ENCODE peak calls at places on chromosome 5, in ten cellular contexts. A is tibial artery, O is fibroblast of lung, D is kidney epithelial cell, J is foreskin fibroblast, G is PC-3, U is A549, F is upper lobe of right lung, H is ovary, K is PC-9. X is an unnamed sample.

GRCh38 chr5:133240425-133241091 is 188.7 kb downstream of the HSPA4 start:
- DNase-seq in A (peak), O (peak), D (peak), J (peak), G (peak), U (peak), F (no peak), H (no peak), K (peak), X (peak)

GRCh38 chr5:107365355-107366109 is 305.2 kb downstream of the EFNA5 start:
- DNase-seq in A (no peak), O (no peak), D (peak), J (no peak), G (peak), U (peak), F (no peak), H (no peak), K (no peak), X (peak)

GRCh38 chr5:122458278-122458872 is 146.3 kb downstream of the SNCAIP start:
- DNase-seq in A (no peak), O (peak), D (no peak), J (peak), G (peak), U (peak), F (no peak), H (no peak), K (no peak), X (no peak)

GRCh38 chr5:143030349-143030748 is 260.2 kb downstream of the ARHGAP26 start:
- DNase-seq in A (no peak), O (no peak), D (no peak), J (no peak), G (no peak), U (no peak), F (no peak), H (no peak), K (no peak), X (no peak)

GRCh38 chr5:32964246-32964645 is 253.1 kb downstream of the NPR3 start:
- DNase-seq in A (no peak), O (no peak), D (no peak), J (peak), G (no peak), U (no peak), F (no peak), H (no peak), K (no peak), X (no peak)

GRCh38 chr5:127930311-127930710 is 153.3 kb upstream of the SLC12A2 start:
- DNase-seq in A (no peak), O (no peak), D (peak), J (peak), G (peak), U (peak), F (no peak), H (no peak), K (peak), X (no peak)

GRCh38 chr5:144068926-144069325 is 101.5 kb downstream of the YIPF5 start:
- DNase-seq in A (no peak), O (no peak), D (no peak), J (no peak), G (no peak), U (no peak), F (no peak), H (no peak), K (no peak), X (no peak)

GRCh38 chr5:40405230-40405629 is 274.5 kb upstream of the PTGER4 start:
- DNase-seq in A (no peak), O (peak), D (no peak), J (peak), G (peak), U (peak), F (no peak), H (no peak), K (no peak), X (no peak)

GRCh38 chr5:181235323-181235688 is 8.4 kb downstream of the RACK1 start:
- DNase-seq in A (no peak), O (no peak), D (no peak), J (no peak), G (no peak), U (no peak), F (no peak), H (no peak), K (no peak), X (no peak)

GRCh38 chr5:368162-369084 is 46.9 kb downstream of the AHRR start:
- DNase-seq in A (no peak), O (peak), D (no peak), J (peak), G (no peak), U (no peak), F (peak), H (no peak), K (no peak), X (peak)

GRCh38 chr5:53403758-53404157 is 76.7 kb upstream of the FST start:
- DNase-seq in A (no peak), O (peak), D (no peak), J (peak), G (no peak), U (no peak), F (no peak), H (no peak), K (no peak), X (no peak)

GRCh38 chr5:64693636-64694035 is 3.3 kb downstream of the SHISAL2B start:
- DNase-seq in A (no peak), O (no peak), D (peak), J (peak), G (peak), U (no peak), F (no peak), H (no peak), K (no peak), X (no peak)

GRCh38 chr5:171264842-171265241 is 44.2 kb upstream of the TLX3 start:
- DNase-seq in A (no peak), O (no peak), D (no peak), J (no peak), G (no peak), U (no peak), F (no peak), H (no peak), K (no peak), X (no peak)

GRCh38 chr5:5314626-5315025 is 107.9 kb upstream of the ICE1 start:
- DNase-seq in A (no peak), O (no peak), D (no peak), J (no peak), G (no peak), U (no peak), F (no peak), H (no peak), K (no peak), X (no peak)

GRCh38 chr5:11224788-11225187 is 463.8 kb upstream of the DAP start:
- DNase-seq in A (no peak), O (no peak), D (no peak), J (no peak), G (no peak), U (no peak), F (no peak), H (no peak), K (no peak), X (no peak)

GRCh38 chr5:38576442-38576841 is 20.0 kb upstream of the LIFR start:
- DNase-seq in A (peak), O (no peak), D (no peak), J (no peak), G (peak), U (no peak), F (no peak), H (no peak), K (no peak), X (no peak)

GRCh38 chr5:109347252-109347888 is 62.4 kb downstream of the PJA2 start:
- DNase-seq in A (no peak), O (no peak), D (no peak), J (no peak), G (no peak), U (no peak), F (peak), H (no peak), K (no peak), X (no peak)

GRCh38 chr5:88984040-88984439 is 101.1 kb upstream of the MEF2C start:
- DNase-seq in A (no peak), O (no peak), D (no peak), J (no peak), G (no peak), U (no peak), F (no peak), H (no peak), K (no peak), X (no peak)

GRCh38 chr5:98827161-98827560 is 53.7 kb downstream of the RGMB start:
- DNase-seq in A (no peak), O (peak), D (no peak), J (peak), G (peak), U (peak), F (no peak), H (no peak), K (peak), X (no peak)

GRCh38 chr5:142871880-142872200 is 101.7 kb downstream of the ARHGAP26 start:
- DNase-seq in A (no peak), O (no peak), D (no peak), J (peak), G (no peak), U (no peak), F (peak), H (no peak), K (no peak), X (no peak)

GRCh38 chr5:126591549-126591948 is 3.5 kb downstream of the ALDH7A1 start:
- DNase-seq in A (no peak), O (no peak), D (no peak), J (no peak), G (no peak), U (no peak), F (no peak), H (no peak), K (no peak), X (no peak)

GRCh38 chr5:126594077-126594476 is 942 bp downstream of the ALDH7A1 start:
- DNase-seq in A (no peak), O (peak), D (no peak), J (peak), G (peak), U (no peak), F (no peak), H (no peak), K (peak), X (no peak)

GRCh38 chr5:126597156-126597555 is 2.1 kb upstream of the ALDH7A1 start:
- DNase-seq in A (no peak), O (peak), D (no peak), J (peak), G (peak), U (peak), F (no peak), H (no peak), K (no peak), X (no peak)

GRCh38 chr5:126595486-126596083 is 566 bp upstream of the ALDH7A1 start:
- DNase-seq in A (no peak), O (no peak), D (no peak), J (no peak), G (no peak), U (no peak), F (no peak), H (no peak), K (no peak), X (no peak)

GRCh38 chr5:126594676-126595485 is at the start of gene ALDH7A1:
- DNase-seq in A (peak), O (peak), D (peak), J (peak), G (peak), U (peak), F (peak), H (peak), K (peak), X (peak)
- TF ChIP-seq CTCF in A (peak), O (peak), D (peak), J (peak), G (peak), U (peak), F (peak), H (peak), K (peak), X (peak)

DNA sequence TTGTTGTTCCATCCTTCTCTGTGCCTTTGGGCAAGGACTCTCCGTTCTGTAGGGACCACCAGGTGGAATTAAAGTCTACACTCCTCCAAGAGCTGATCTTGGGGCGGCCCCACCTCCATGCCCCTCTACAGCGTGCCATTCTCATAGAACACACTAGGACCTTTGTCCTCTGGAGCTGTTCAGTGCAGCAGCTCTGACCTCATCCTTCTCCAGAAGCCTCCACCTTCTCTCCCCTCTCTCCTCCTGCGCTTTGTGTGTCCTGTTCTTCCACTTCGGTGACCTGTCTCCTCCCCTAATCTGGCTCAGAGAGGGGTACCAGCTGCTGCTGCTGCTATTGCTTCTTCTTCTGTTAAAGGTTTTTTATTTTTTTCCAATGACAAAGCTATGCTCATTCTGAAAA is 1.8 kb upstream of the MACROH2A1 start:
- DNase-seq in A (no peak), O (no peak), D (no peak), J (no peak), G (no peak), U (no peak), F (no peak), H (no peak), K (no peak), X (no peak)
- H3K4me3 ChIP-seq in A (no peak), O (no peak), D (no peak), J (no peak), G (no peak), U (no peak), F (no peak), H (no peak), K (no peak), X (no peak)

GRCh38 chr5:72752909-72753308 is 63.6 kb upstream of the TNPO1 start:
- DNase-seq in A (no peak), O (no peak), D (no peak), J (no peak), G (no peak), U (no peak), F (no peak), H (no peak), K (no peak), X (no peak)
- TF ChIP-seq CTCF in A (no peak), O (no peak), D (no peak), J (no peak), G (no peak), U (no peak), F (no peak), H (no peak), K (no peak), X (no peak)

GRCh38 chr5:36879274-36880033 is 2.9 kb downstream of the NIPBL start:
- DNase-seq in A (no peak), O (no peak), D (no peak), J (no peak), G (no peak), U (no peak), F (no peak), H (no peak), K (no peak), X (no peak)

GRCh38 chr5:36881304-36881703 is 4.7 kb downstream of the NIPBL start:
- DNase-seq in A (no peak), O (no peak), D (no peak), J (no peak), G (no peak), U (no peak), F (no peak), H (no peak), K (no peak), X (no peak)

GRCh38 chr5:36882250-36882649 is 5.7 kb downstream of the NIPBL start:
- DNase-seq in A (no peak), O (no peak), D (no peak), J (no peak), G (no peak), U (no peak), F (no peak), H (no peak), K (no peak), X (no peak)

GRCh38 chr5:36881807-36882206 is 5.2 kb downstream of the NIPBL start:
- DNase-seq in A (no peak), O (no peak), D (no peak), J (no peak), G (peak), U (no peak), F (no peak), H (no peak), K (no peak), X (no peak)

GRCh38 chr5:36880761-36881160 is 4.2 kb downstream of the NIPBL start:
- DNase-seq in A (no peak), O (no peak), D (no peak), J (no peak), G (no peak), U (no peak), F (no peak), H (no peak), K (no peak), X (no peak)
- H3K4me3 ChIP-seq in A (no peak), O (peak), D (no peak), J (no peak), G (peak), U (no peak), F (no peak), H (no peak), K (no peak), X (no peak)

GRCh38 chr5:15263942-15264341 is 236.0 kb upstream of the FBXL7 start:
- DNase-seq in A (no peak), O (no peak), D (no peak), J (no peak), G (no peak), U (no peak), F (no peak), H (no peak), K (no peak), X (no peak)

GRCh38 chr5:15263406-15263805 is 236.6 kb upstream of the FBXL7 start:
- DNase-seq in A (no peak), O (no peak), D (no peak), J (no peak), G (no peak), U (no peak), F (no peak), H (no peak), K (no peak), X (no peak)

GRCh38 chr5:15266841-15267240 is 233.1 kb upstream of the FBXL7 start:
- DNase-seq in A (no peak), O (no peak), D (no peak), J (no peak), G (no peak), U (no peak), F (no peak), H (no peak), K (no peak), X (no peak)

GRCh38 chr5:15267966-15268365 is 232.0 kb upstream of the FBXL7 start:
- DNase-seq in A (no peak), O (no peak), D (no peak), J (no peak), G (no peak), U (no peak), F (no peak), H (no peak), K (no peak), X (no peak)

DNA sequence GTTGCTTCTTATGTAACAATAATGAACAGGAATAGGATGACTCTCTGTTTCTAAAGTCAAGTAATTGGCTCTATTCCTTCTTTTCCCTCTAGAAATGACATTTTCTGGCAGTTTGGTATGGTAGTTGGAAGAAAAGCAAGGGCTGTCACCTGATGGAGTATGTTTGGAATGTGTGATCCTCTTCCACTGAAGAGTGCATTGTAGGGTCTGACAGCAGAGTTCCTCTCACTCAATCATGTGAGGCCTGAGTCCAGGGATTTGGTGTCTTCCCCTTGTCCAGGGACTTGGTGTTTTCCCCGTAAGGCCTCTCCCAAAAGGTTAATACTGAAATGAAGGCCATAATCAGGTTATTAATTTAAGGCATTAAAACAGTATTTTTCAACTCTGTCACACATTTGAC is 233.7 kb upstream of the FBXL7 start:
- DNase-seq in A (no peak), O (no peak), D (no peak), J (no peak), G (no peak), U (no peak), F (no peak), H (no peak), K (no peak), X (no peak)
- TF ChIP-seq CTCF in A (no peak), O (no peak), D (no peak), J (no peak), G (no peak), U (no peak), F (no peak), H (no peak), K (no peak), X (no peak)

GRCh38 chr5:83877911-83878706 is 157.5 kb upstream of the HAPLN1 start:
- DNase-seq in A (no peak), O (peak), D (no peak), J (peak), G (peak), U (no peak), F (no peak), H (no peak), K (no peak), X (peak)
- H3K4me3 ChIP-seq in A (no peak), O (no peak), D (no peak), J (no peak), G (no peak), U (no peak), F (no peak), H (no peak), K (no peak), X (no peak)

GRCh38 chr5:126846344-126846743 is 69.4 kb downstream of the LMNB1 start:
- DNase-seq in A (no peak), O (peak), D (no peak), J (peak), G (no peak), U (no peak), F (no peak), H (no peak), K (no peak), X (no peak)
- TF ChIP-seq CTCF in A (no peak), O (peak), D (no peak), J (peak), G (no peak), U (peak), F (no peak), H (no peak), K (no peak), X (peak)